ENCODE peak calls at places on chromosomes 16 and 17, in seven cellular contexts. J, P, T, R, W, K and V are unnamed samples.

GRCh38 chr16:9042943-9043680 is 48.3 kb upstream of the HAPSTR1 start:
- DNase-seq in P (peak), K (no peak), R (no peak), J (no peak), W (no peak), T (peak), V (no peak)

GRCh38 chr17:2195729-2196128 is 107.9 kb downstream of the SMG6 start:
- DNase-seq in T (no peak), P (peak), K (no peak), R (no peak), W (no peak), J (no peak), V (no peak)

GRCh38 chr16:85483424-85483823 is 129.7 kb upstream of the GSE1 start:
- DNase-seq in P (no peak), W (no peak), T (no peak), R (no peak), J (no peak), K (no peak), V (no peak)

GRCh38 chr17:49755681-49756283 is 8.1 kb downstream of the FAM117A start:
- DNase-seq in R (no peak), P (no peak), T (no peak), W (no peak), K (no peak), J (no peak), V (no peak)

GRCh38 chr17:21301593-21302550 is 17.4 kb downstream of the MAP2K3 start:
- DNase-seq in R (no peak), K (no peak), T (no peak), P (no peak), J (no peak), W (peak), V (no peak)

GRCh38 chr16:11310997-11311561 is 29.9 kb upstream of the PRM1 start:
- DNase-seq in P (no peak), J (no peak), K (peak), R (no peak), T (no peak), W (no peak), V (peak)

GRCh38 chr17:63035695-63036094 is 69.7 kb downstream of the TANC2 start:
- DNase-seq in P (peak), J (no peak), R (no peak), T (no peak), W (no peak), K (peak), V (no peak)

GRCh38 chr17:82689077-82689476 is 9.4 kb downstream of the RAB40B start:
- DNase-seq in J (no peak), P (no peak), K (no peak), T (no peak), W (no peak), R (no peak), V (no peak)

GRCh38 chr16:55021595-55022475 is 91.2 kb downstream of the IRX5 start:
- DNase-seq in P (peak), R (no peak), K (no peak), J (no peak), T (no peak), W (peak), V (no peak)